ENCODE peak calls at places on chromosomes 12 and 14, in eight cellular contexts. Z is CD4-positive, CD25-positive, alpha-beta regulatory T cell; W is C1 segment of cervical spinal cord; Q is AG20443; J is GDM1; R is WTC11; P is NCI-H1694 treated with DMSO at 0.1 percent for 48 hours; A is coronary artery. X is an unnamed sample.

GRCh38 chr12:103600967-103601728 is 14.1 kb downstream of the STAB2 start:
- DNase-seq in Z (no peak), W (no peak), Q (no peak), J (no peak), R (no peak), P (no peak), A (no peak), X (no peak)

GRCh38 chr12:5560242-5560641 is 128.3 kb downstream of the NTF3 start:
- DNase-seq in Z (no peak), W (no peak), Q (no peak), J (no peak), R (no peak), P (no peak), A (no peak), X (no peak)

GRCh38 chr14:37545174-37545573 is 49.9 kb downstream of the FOXA1 start:
- DNase-seq in Z (no peak), W (no peak), Q (no peak), J (no peak), R (no peak), P (no peak), A (no peak), X (no peak)

GRCh38 chr12:53096761-53097160 is 706 bp upstream of the IGFBP6 start:
- DNase-seq in Z (no peak), W (no peak), Q (no peak), J (no peak), R (no peak), P (no peak), A (no peak), X (no peak)

GRCh38 chr14:60720962-60721330 is 3.2 kb downstream of the SIX4 start:
- DNase-seq in Z (no peak), W (no peak), Q (no peak), J (no peak), R (no peak), P (no peak), A (no peak), X (no peak)

GRCh38 chr12:120110550-120111501 is 5.7 kb downstream of the RAB35 start:
- DNase-seq in Z (peak), W (peak), Q (no peak), J (peak), R (peak), P (no peak), A (no peak), X (no peak)

GRCh38 chr12:107759410-107759809 is 1.5 kb downstream of the PRDM4 start:
- DNase-seq in Z (no peak), W (no peak), Q (peak), J (no peak), R (no peak), P (no peak), A (no peak), X (no peak)

GRCh38 chr12:27361372-27361771 is 28.7 kb downstream of the BMAL2 start:
- DNase-seq in Z (no peak), W (no peak), Q (no peak), J (no peak), R (no peak), P (no peak), A (no peak), X (no peak)

GRCh38 chr12:106082216-106083175 is 56.3 kb downstream of the NUAK1 start:
- DNase-seq in Z (no peak), W (no peak), Q (no peak), J (no peak), R (no peak), P (no peak), A (no peak), X (no peak)

GRCh38 chr14:66645716-66646115 is 137.8 kb downstream of the GPHN start:
- DNase-seq in Z (no peak), W (no peak), Q (no peak), J (no peak), R (no peak), P (no peak), A (no peak), X (no peak)

GRCh38 chr12:77113971-77114370 is 48.6 kb upstream of the E2F7 start:
- DNase-seq in Z (no peak), W (no peak), Q (no peak), J (no peak), R (no peak), P (no peak), A (no peak), X (no peak)

GRCh38 chr14:74956280-74957072 is 1.1 kb upstream of the PGF start:
- DNase-seq in Z (no peak), W (no peak), Q (no peak), J (no peak), R (no peak), P (no peak), A (no peak), X (no peak)

GRCh38 chr14:22375321-22375930 is 213.6 kb downstream of the DAD1 start:
- DNase-seq in Z (no peak), W (no peak), Q (no peak), J (peak), R (no peak), P (peak), A (no peak), X (no peak)

GRCh38 chr12:7645395-7646177 is 20.1 kb downstream of the APOBEC1 start:
- DNase-seq in Z (peak), W (no peak), Q (peak), J (no peak), R (peak), P (no peak), A (no peak), X (no peak)

GRCh38 chr12:64059685-64060084 is 162.4 kb downstream of the KICS2 start:
- DNase-seq in Z (no peak), W (no peak), Q (no peak), J (no peak), R (no peak), P (no peak), A (no peak), X (no peak)

GRCh38 chr12:78938341-78939084 is 73.9 kb downstream of the SYT1 start:
- DNase-seq in Z (no peak), W (no peak), Q (no peak), J (no peak), R (no peak), P (peak), A (no peak), X (no peak)

GRCh38 chr12:111446631-111447570 is 41.2 kb downstream of the SH2B3 start:
- DNase-seq in Z (no peak), W (no peak), Q (no peak), J (no peak), R (no peak), P (no peak), A (peak), X (no peak)

GRCh38 chr14:100155049-100155621 is 4.3 kb downstream of the DEGS2 start:
- DNase-seq in Z (no peak), W (no peak), Q (no peak), J (peak), R (peak), P (peak), A (no peak), X (peak)

GRCh38 chr14:66009104-66009503 is 477.1 kb upstream of the CCDC196 start:
- DNase-seq in Z (no peak), W (no peak), Q (peak), J (no peak), R (no peak), P (no peak), A (no peak), X (no peak)

GRCh38 chr12:31655792-31656191 is 3.7 kb upstream of the ETFBKMT start:
- DNase-seq in Z (no peak), W (no peak), Q (no peak), J (no peak), R (no peak), P (no peak), A (no peak), X (no peak)

GRCh38 chr14:94691658-94692029 is 78.3 kb downstream of the GSC start:
- DNase-seq in Z (no peak), W (no peak), Q (peak), J (no peak), R (no peak), P (no peak), A (no peak), X (no peak)

GRCh38 chr12:59723520-59723919 is 127.7 kb downstream of the SLC16A7 start:
- DNase-seq in Z (no peak), W (no peak), Q (no peak), J (no peak), R (no peak), P (no peak), A (no peak), X (no peak)

GRCh38 chr12:47811581-47812484 is 7.9 kb downstream of the HDAC7 start:
- DNase-seq in Z (no peak), W (no peak), Q (peak), J (no peak), R (no peak), P (no peak), A (peak), X (no peak)

GRCh38 chr12:20967756-20968155 is 157.3 kb downstream of the SLCO1B3 start:
- DNase-seq in Z (no peak), W (no peak), Q (no peak), J (no peak), R (no peak), P (no peak), A (no peak), X (no peak)

X was measured in iPS DF 6.9.